ENCODE peak calls at places on chromosomes 5 and 9, in nine cellular contexts. C is glutamatergic neuron; E is cardiac muscle cell; A is MCF 10A; K is HCT116; N is brain microvascular endothelial cell; X is GM20000; H is activated CD8-positive, alpha-beta T cell treated with anti-CD3 and anti-CD28 coated beads for 36 hours; L is AG09309. U is an unnamed sample.

GRCh38 chr9:31839273-31839672 is 545.2 kb upstream of the ACO1 start:
- DNase-seq in K (no peak), N (no peak), A (peak), E (no peak), X (no peak), L (no peak), H (no peak), C (no peak), U (peak)

GRCh38 chr5:92552206-92553160 is 1028.5 kb downstream of the NR2F1-AS1 start:
- DNase-seq in L (peak), H (no peak), X (no peak), N (peak), K (peak), A (peak), E (peak), C (no peak), U (peak)

GRCh38 chr9:115015018-115015635 is 84.7 kb upstream of the TNFSF8 start:
- DNase-seq in E (peak), C (peak), A (peak), L (no peak), H (no peak), N (peak), K (peak), X (no peak), U (peak)

GRCh38 chr9:133532937-133533668 is 1.4 kb upstream of the ADAMTSL2 start:
- DNase-seq in A (peak), L (no peak), C (peak), N (peak), X (peak), H (peak), K (peak), E (peak), U (peak)

GRCh38 chr5:94855543-94855942 is 237.1 kb downstream of the SLF1 start:
- DNase-seq in K (no peak), H (no peak), A (no peak), E (no peak), L (no peak), N (no peak), X (no peak), C (no peak), U (no peak)

GRCh38 chr5:131634666-131634995 is 398 bp downstream of the RAPGEF6 start:
- DNase-seq in K (peak), L (no peak), C (peak), N (peak), A (peak), E (peak), X (peak), H (peak), U (peak)

GRCh38 chr5:77945874-77946273 is 169.7 kb upstream of the TBCA start:
- DNase-seq in A (no peak), H (no peak), L (no peak), C (no peak), X (no peak), N (no peak), E (no peak), K (no peak), U (no peak)

GRCh38 chr9:78605029-78605930 is 308.4 kb downstream of the PSAT1 start:
- DNase-seq in A (no peak), X (no peak), E (peak), C (no peak), K (no peak), L (no peak), N (no peak), H (no peak), U (no peak)

GRCh38 chr9:136799079-136799853 is 3.1 kb downstream of the CCDC183 start:
- DNase-seq in K (no peak), X (no peak), C (no peak), L (no peak), H (no peak), E (peak), A (no peak), N (no peak), U (no peak)

GRCh38 chr5:82359286-82359685 is 81.1 kb upstream of the RPS23 start:
- DNase-seq in H (no peak), C (no peak), K (no peak), N (peak), L (no peak), X (no peak), A (peak), E (peak), U (no peak)

GRCh38 chr5:96120120-96120519 is 158.5 kb upstream of the ELL2 start:
- DNase-seq in A (no peak), N (no peak), H (no peak), L (no peak), X (no peak), K (no peak), E (peak), C (no peak), U (no peak)

GRCh38 chr5:176541338-176542134 is 4.3 kb upstream of the RNF44 start:
- DNase-seq in L (no peak), E (peak), H (peak), X (peak), A (peak), N (no peak), C (no peak), K (no peak), U (peak)

GRCh38 chr5:158028349-158028748 is 169.4 kb upstream of the CLINT1 start:
- DNase-seq in X (no peak), C (no peak), L (no peak), N (no peak), E (no peak), K (no peak), H (no peak), A (no peak), U (no peak)

GRCh38 chr9:95570150-95570549 is 53.4 kb upstream of the PTCH1 start:
- DNase-seq in L (no peak), X (no peak), E (peak), K (no peak), C (no peak), N (peak), H (no peak), A (no peak), U (no peak)

GRCh38 chr5:163914911-163915310 is 409.5 kb downstream of the MAT2B start:
- DNase-seq in X (no peak), H (no peak), C (peak), E (no peak), A (no peak), N (no peak), L (no peak), K (no peak), U (peak)

GRCh38 chr5:163916376-163916775 is 411.0 kb downstream of the MAT2B start:
- DNase-seq in E (peak), A (no peak), K (no peak), N (no peak), C (no peak), X (peak), L (no peak), H (no peak), U (peak)

GRCh38 chr5:163915481-163915961 is 410.1 kb downstream of the MAT2B start:
- DNase-seq in L (no peak), N (no peak), A (peak), X (peak), H (no peak), E (peak), K (no peak), C (no peak), U (peak)

GRCh38 chr5:163912023-163912422 is 406.6 kb downstream of the MAT2B start:
- DNase-seq in H (no peak), K (no peak), N (no peak), X (no peak), A (no peak), E (no peak), C (no peak), L (no peak), U (no peak)

DNA sequence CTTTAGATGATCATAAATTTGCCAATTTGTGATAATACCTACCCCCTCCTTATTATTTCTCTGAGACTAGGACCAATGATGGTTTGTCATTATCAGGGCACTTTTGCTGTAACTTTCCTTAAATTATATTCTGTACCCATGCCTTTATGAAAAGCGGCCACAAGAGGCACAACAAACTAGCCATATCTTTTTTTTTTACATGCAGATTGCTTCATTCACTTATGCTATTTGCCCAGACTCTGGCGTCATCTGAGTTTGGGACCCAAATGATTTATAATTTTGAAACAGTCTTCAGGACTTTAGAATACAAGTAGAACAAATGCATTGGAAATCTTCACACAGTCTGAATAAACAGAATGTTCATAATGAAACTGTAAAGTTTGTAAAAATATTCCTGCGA is 408.1 kb downstream of the MAT2B start:
- DNase-seq in X (no peak), L (no peak), H (no peak), K (no peak), C (no peak), E (peak), A (no peak), N (no peak), U (peak)
- TF ChIP-seq CTCF in X (no peak), L (peak), H (no peak), K (no peak), C (no peak), E (peak), A (no peak), N (peak), U (peak)

DNA sequence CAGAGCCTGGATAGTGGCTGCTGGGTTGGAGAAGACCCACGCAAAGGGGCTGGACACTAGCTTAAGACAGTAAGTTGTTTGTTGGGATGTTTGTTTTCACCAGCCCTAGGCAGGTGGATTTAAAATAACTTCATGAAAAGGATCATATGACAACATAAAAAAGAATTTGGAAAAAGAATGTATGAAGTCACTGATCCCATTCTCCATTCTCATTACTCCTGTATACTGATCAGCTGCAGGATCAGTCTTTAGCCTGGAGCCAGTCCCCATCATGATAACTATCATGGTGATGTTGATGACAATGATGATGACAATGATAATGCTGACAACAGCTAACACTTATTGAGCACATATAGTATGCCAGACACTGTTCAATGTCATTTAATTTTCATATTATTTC is 92.1 kb upstream of the IFNE start:
- DNase-seq in E (no peak), X (no peak), C (no peak), K (no peak), N (no peak), H (no peak), A (no peak), L (no peak), U (no peak)
- TF ChIP-seq CTCF in E (no peak), X (no peak), C (no peak), K (no peak), N (no peak), H (no peak), A (no peak), L (no peak), U (no peak)

GRCh38 chr9:129495422-129496186 is 125.3 kb downstream of the C9orf50 start:
- DNase-seq in N (peak), H (peak), X (peak), K (peak), E (peak), A (peak), C (peak), L (no peak), U (peak)
- TF ChIP-seq CTCF in N (no peak), H (no peak), X (no peak), K (no peak), E (no peak), A (no peak), C (no peak), L (no peak), U (no peak)

DNA sequence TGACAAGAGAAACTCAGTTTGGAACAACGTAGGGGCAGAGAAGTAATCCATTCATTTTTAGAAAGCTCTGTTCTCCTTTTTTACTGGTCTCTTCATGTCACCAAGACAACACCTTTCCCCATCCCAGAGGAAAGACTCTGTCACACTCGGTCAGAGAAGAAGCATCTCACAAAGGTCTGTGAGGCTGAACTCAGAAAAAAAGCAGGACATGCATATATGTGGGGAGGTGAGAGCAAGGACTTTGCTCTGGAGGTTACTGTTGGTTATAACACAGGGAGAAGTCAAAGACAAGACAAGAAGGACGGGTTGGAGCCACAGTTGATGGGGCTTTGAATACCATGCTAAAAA is 19.2 kb upstream of the MTMR12 start:
- DNase-seq in X (no peak), N (no peak), K (no peak), H (no peak), A (no peak), C (no peak), E (no peak), L (no peak), U (no peak)
- TF ChIP-seq CTCF in X (no peak), N (no peak), K (no peak), H (no peak), A (no peak), C (no peak), E (no peak), L (no peak), U (no peak)

DNA sequence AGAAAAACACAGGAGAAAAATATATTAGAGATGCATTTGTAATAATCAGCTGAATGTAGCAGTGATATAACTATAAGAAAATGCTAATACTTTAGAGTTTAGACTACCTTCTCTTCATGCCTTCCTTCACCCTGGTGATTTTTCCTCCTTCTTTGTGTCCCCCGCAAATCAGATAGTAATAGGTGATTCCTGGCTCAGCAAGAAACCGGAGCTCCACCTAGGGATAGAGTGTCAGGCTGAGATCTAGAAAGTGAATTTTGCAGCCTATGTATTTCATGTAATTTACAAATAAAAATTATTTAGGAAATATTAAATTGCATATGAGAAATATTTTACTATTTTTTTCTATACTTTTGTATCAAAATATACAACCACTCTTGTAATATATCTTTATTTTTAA is 109.8 kb upstream of the ST8SIA4 start:
- DNase-seq in H (peak), L (no peak), C (no peak), X (no peak), E (no peak), K (no peak), N (no peak), A (no peak), U (peak)
- TF ChIP-seq CTCF in H (no peak), L (no peak), C (no peak), X (no peak), E (no peak), K (peak), N (peak), A (no peak), U (no peak)

DNA sequence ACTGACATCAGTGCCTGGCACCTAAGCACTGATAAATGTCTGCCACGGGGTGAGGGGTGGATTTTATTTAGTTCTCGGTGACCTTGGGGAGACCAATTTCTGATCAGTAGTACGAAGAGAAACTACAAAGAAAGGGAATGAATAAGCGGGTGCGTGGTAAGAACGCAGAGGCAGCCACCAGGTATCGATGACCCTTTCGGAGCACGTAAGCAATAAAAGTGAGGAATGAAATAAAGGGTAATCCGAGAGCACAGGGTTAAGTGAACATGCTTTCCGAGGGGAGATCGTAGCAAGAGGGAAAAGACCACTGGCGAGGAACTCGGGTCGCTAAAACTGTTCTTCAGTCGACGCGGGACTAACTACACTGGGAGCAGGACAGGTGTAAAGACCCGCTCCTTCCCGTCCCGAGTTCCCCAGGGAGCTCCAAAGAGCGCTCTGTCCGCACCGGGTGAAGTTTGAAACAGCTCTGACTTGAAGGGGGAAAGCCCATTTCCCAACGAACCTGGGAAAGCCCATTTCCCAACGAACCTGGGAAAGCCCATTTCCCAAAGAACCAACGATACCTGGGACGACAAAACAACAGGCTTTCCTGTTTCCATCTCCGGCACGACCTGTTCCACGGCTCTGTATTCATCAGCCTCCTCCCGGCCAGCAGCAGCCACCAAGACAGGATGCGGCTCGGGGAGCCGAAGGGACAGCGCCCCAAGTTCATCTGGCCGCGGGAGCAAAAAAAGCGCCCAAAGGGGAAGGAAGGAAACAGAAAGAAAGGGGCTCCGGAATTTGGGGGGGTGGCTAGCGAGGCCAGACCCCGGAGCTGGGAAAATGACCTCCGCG is 993 bp downstream of the ELOVL7 start:
- DNase-seq in E (no peak), K (no peak), A (peak), X (peak), L (no peak), C (no peak), N (no peak), H (peak), U (no peak)
- TF ChIP-seq CTCF in E (no peak), K (no peak), A (no peak), X (no peak), L (no peak), C (no peak), N (no peak), H (no peak), U (no peak)

GRCh38 chr5:179825655-179826182 is 5.0 kb downstream of the SQSTM1 start:
- DNase-seq in K (no peak), A (no peak), N (no peak), X (no peak), L (no peak), H (no peak), E (no peak), C (no peak), U (no peak)
- TF ChIP-seq CTCF in K (no peak), A (no peak), N (peak), X (no peak), L (no peak), H (no peak), E (no peak), C (no peak), U (no peak)

GRCh38 chr5:110053205-110053604 is 363.5 kb downstream of the MAN2A1 start:
- DNase-seq in K (no peak), E (no peak), A (no peak), N (no peak), L (no peak), X (no peak), H (no peak), C (no peak), U (no peak)

GRCh38 chr5:110053824-110054223 is 364.1 kb downstream of the MAN2A1 start:
- DNase-seq in H (no peak), X (no peak), E (no peak), N (no peak), L (no peak), K (no peak), A (no peak), C (no peak), U (no peak)

GRCh38 chr5:110055301-110055700 is 365.6 kb downstream of the MAN2A1 start:
- DNase-seq in X (no peak), K (no peak), H (no peak), A (no peak), N (no peak), E (no peak), C (no peak), L (no peak), U (no peak)

GRCh38 chr5:110056580-110057114 is 366.9 kb downstream of the MAN2A1 start:
- DNase-seq in L (no peak), E (no peak), K (no peak), A (no peak), N (no peak), C (no peak), X (no peak), H (no peak), U (no peak)

DNA sequence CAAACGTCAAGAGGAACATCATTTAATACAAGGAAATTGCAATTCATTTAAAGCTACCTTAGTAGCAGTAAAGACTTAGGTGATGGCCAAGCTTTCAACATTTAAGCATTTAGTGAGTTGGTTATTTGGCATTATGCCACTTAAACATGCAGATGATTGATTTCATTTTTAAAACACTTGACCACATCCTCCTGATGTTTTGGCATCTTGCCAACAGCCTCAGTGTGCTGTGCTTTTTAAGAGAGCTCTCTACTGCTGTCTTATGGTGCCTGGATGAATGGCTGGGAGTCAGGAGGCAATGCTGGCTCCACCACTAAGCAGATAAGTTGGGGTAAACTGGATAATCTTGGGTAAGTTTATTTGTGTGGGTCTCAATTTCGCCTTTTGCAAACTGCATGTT is 364.5 kb downstream of the MAN2A1 start:
- DNase-seq in L (no peak), X (peak), A (peak), C (peak), E (peak), K (peak), N (peak), H (peak), U (peak)
- TF ChIP-seq CTCF in L (no peak), X (no peak), A (peak), C (no peak), E (peak), K (no peak), N (peak), H (peak), U (no peak)

U was measured in NB4.